ENCODE peak calls at places on chromosomes 12 and 14, in seven cellular contexts. One of them, this sample, is unnamed.

GRCh38 chr12:121930862-121931261 is 12.5 kb downstream of the CFAP251 start:
- DNase-seq in dermis microvascular lymphatic vessel endothelial cell: no peak
- DNase-seq in AG08396: no peak
- DNase-seq in CD8-positive, alpha-beta memory T cell: no peak
- DNase-seq in activated CD4-positive, alpha-beta T cell treated with anti-CD3 and anti-CD28 coated beads, Interleukin-2, amount 50 U/mL, for 24 hours: no peak
- DNase-seq in GDM1: no peak
- DNase-seq in ascending aorta: no peak
- DNase-seq in this sample: no peak

GRCh38 chr12:6838854-6839253 is 1.9 kb upstream of the GNB3 start:
- DNase-seq in GDM1: no peak
- DNase-seq in ascending aorta: no peak
- DNase-seq in activated CD4-positive, alpha-beta T cell treated with anti-CD3 and anti-CD28 coated beads, Interleukin-2, amount 50 U/mL, for 24 hours: no peak
- DNase-seq in dermis microvascular lymphatic vessel endothelial cell: no peak
- DNase-seq in CD8-positive, alpha-beta memory T cell: no peak
- DNase-seq in AG08396: no peak
- DNase-seq in this sample: no peak

GRCh38 chr14:103103461-103104388 is 9.2 kb downstream of the EXOC3L4 start:
- DNase-seq in activated CD4-positive, alpha-beta T cell treated with anti-CD3 and anti-CD28 coated beads, Interleukin-2, amount 50 U/mL, for 24 hours: no peak
- DNase-seq in AG08396: peak
- DNase-seq in CD8-positive, alpha-beta memory T cell: no peak
- DNase-seq in GDM1: no peak
- DNase-seq in dermis microvascular lymphatic vessel endothelial cell: peak
- DNase-seq in ascending aorta: no peak
- DNase-seq in this sample: peak

GRCh38 chr12:29041621-29042020 is 107.5 kb upstream of the FAR2 start:
- DNase-seq in dermis microvascular lymphatic vessel endothelial cell: no peak
- DNase-seq in activated CD4-positive, alpha-beta T cell treated with anti-CD3 and anti-CD28 coated beads, Interleukin-2, amount 50 U/mL, for 24 hours: no peak
- DNase-seq in GDM1: no peak
- DNase-seq in AG08396: peak
- DNase-seq in CD8-positive, alpha-beta memory T cell: no peak
- DNase-seq in ascending aorta: no peak
- DNase-seq in this sample: no peak

GRCh38 chr12:4401108-4401507 is 21.6 kb upstream of the FGF23 start:
- DNase-seq in CD8-positive, alpha-beta memory T cell: no peak
- DNase-seq in ascending aorta: no peak
- DNase-seq in AG08396: no peak
- DNase-seq in activated CD4-positive, alpha-beta T cell treated with anti-CD3 and anti-CD28 coated beads, Interleukin-2, amount 50 U/mL, for 24 hours: no peak
- DNase-seq in GDM1: no peak
- DNase-seq in dermis microvascular lymphatic vessel endothelial cell: no peak
- DNase-seq in this sample: no peak

GRCh38 chr12:45268672-45269406 is 52.9 kb downstream of the ANO6 start:
- DNase-seq in AG08396: peak
- DNase-seq in ascending aorta: peak
- DNase-seq in CD8-positive, alpha-beta memory T cell: no peak
- DNase-seq in activated CD4-positive, alpha-beta T cell treated with anti-CD3 and anti-CD28 coated beads, Interleukin-2, amount 50 U/mL, for 24 hours: no peak
- DNase-seq in dermis microvascular lymphatic vessel endothelial cell: peak
- DNase-seq in GDM1: no peak
- DNase-seq in this sample: peak

GRCh38 chr12:50751921-50752721 is 11.8 kb upstream of the ATF1 start:
- DNase-seq in dermis microvascular lymphatic vessel endothelial cell: no peak
- DNase-seq in GDM1: no peak
- DNase-seq in ascending aorta: no peak
- DNase-seq in activated CD4-positive, alpha-beta T cell treated with anti-CD3 and anti-CD28 coated beads, Interleukin-2, amount 50 U/mL, for 24 hours: no peak
- DNase-seq in AG08396: peak
- DNase-seq in CD8-positive, alpha-beta memory T cell: no peak
- DNase-seq in this sample: no peak

GRCh38 chr14:64549805-64550538 is at the start of gene PPP1R36:
- DNase-seq in ascending aorta: no peak
- DNase-seq in AG08396: no peak
- DNase-seq in dermis microvascular lymphatic vessel endothelial cell: no peak
- DNase-seq in CD8-positive, alpha-beta memory T cell: peak
- DNase-seq in activated CD4-positive, alpha-beta T cell treated with anti-CD3 and anti-CD28 coated beads, Interleukin-2, amount 50 U/mL, for 24 hours: no peak
- DNase-seq in GDM1: no peak
- DNase-seq in this sample: peak

GRCh38 chr14:51071851-51072250 is 23.1 kb downstream of the TRIM9 start:
- DNase-seq in CD8-positive, alpha-beta memory T cell: no peak
- DNase-seq in GDM1: no peak
- DNase-seq in ascending aorta: no peak
- DNase-seq in AG08396: no peak
- DNase-seq in dermis microvascular lymphatic vessel endothelial cell: no peak
- DNase-seq in activated CD4-positive, alpha-beta T cell treated with anti-CD3 and anti-CD28 coated beads, Interleukin-2, amount 50 U/mL, for 24 hours: no peak
- DNase-seq in this sample: no peak

GRCh38 chr12:76247026-76247688 is 101.1 kb downstream of the BBS10 start:
- DNase-seq in ascending aorta: no peak
- DNase-seq in GDM1: no peak
- DNase-seq in CD8-positive, alpha-beta memory T cell: no peak
- DNase-seq in dermis microvascular lymphatic vessel endothelial cell: no peak
- DNase-seq in activated CD4-positive, alpha-beta T cell treated with anti-CD3 and anti-CD28 coated beads, Interleukin-2, amount 50 U/mL, for 24 hours: no peak
- DNase-seq in AG08396: no peak
- DNase-seq in this sample: no peak

GRCh38 chr12:125188912-125189881 is 124.0 kb downstream of the AACS start:
- DNase-seq in activated CD4-positive, alpha-beta T cell treated with anti-CD3 and anti-CD28 coated beads, Interleukin-2, amount 50 U/mL, for 24 hours: no peak
- DNase-seq in GDM1: no peak
- DNase-seq in ascending aorta: no peak
- DNase-seq in CD8-positive, alpha-beta memory T cell: no peak
- DNase-seq in dermis microvascular lymphatic vessel endothelial cell: no peak
- DNase-seq in AG08396: no peak
- DNase-seq in this sample: no peak

GRCh38 chr12:43143278-43143677 is 408.7 kb downstream of the ADAMTS20 start:
- DNase-seq in CD8-positive, alpha-beta memory T cell: no peak
- DNase-seq in AG08396: no peak
- DNase-seq in dermis microvascular lymphatic vessel endothelial cell: no peak
- DNase-seq in ascending aorta: no peak
- DNase-seq in GDM1: no peak
- DNase-seq in activated CD4-positive, alpha-beta T cell treated with anti-CD3 and anti-CD28 coated beads, Interleukin-2, amount 50 U/mL, for 24 hours: no peak
- DNase-seq in this sample: no peak

GRCh38 chr14:101086926-101087325 is 183.4 kb upstream of the RTL1 start:
- DNase-seq in CD8-positive, alpha-beta memory T cell: no peak
- DNase-seq in activated CD4-positive, alpha-beta T cell treated with anti-CD3 and anti-CD28 coated beads, Interleukin-2, amount 50 U/mL, for 24 hours: no peak
- DNase-seq in ascending aorta: peak
- DNase-seq in GDM1: no peak
- DNase-seq in AG08396: no peak
- DNase-seq in dermis microvascular lymphatic vessel endothelial cell: no peak
- DNase-seq in this sample: no peak

GRCh38 chr14:50452285-50452684 is 55.6 kb upstream of the CDKL1 start:
- DNase-seq in AG08396: no peak
- DNase-seq in ascending aorta: no peak
- DNase-seq in CD8-positive, alpha-beta memory T cell: no peak
- DNase-seq in GDM1: no peak
- DNase-seq in dermis microvascular lymphatic vessel endothelial cell: no peak
- DNase-seq in activated CD4-positive, alpha-beta T cell treated with anti-CD3 and anti-CD28 coated beads, Interleukin-2, amount 50 U/mL, for 24 hours: no peak
- DNase-seq in this sample: no peak

GRCh38 chr14:100865682-100866591 is 37.6 kb downstream of the RTL1 start:
- DNase-seq in dermis microvascular lymphatic vessel endothelial cell: no peak
- DNase-seq in ascending aorta: peak
- DNase-seq in AG08396: no peak
- DNase-seq in CD8-positive, alpha-beta memory T cell: no peak
- DNase-seq in activated CD4-positive, alpha-beta T cell treated with anti-CD3 and anti-CD28 coated beads, Interleukin-2, amount 50 U/mL, for 24 hours: no peak
- DNase-seq in GDM1: no peak
- DNase-seq in this sample: no peak

GRCh38 chr14:64855732-64856527 is 23.8 kb downstream of the SPTB start:
- DNase-seq in GDM1: no peak
- DNase-seq in dermis microvascular lymphatic vessel endothelial cell: no peak
- DNase-seq in AG08396: no peak
- DNase-seq in ascending aorta: no peak
- DNase-seq in activated CD4-positive, alpha-beta T cell treated with anti-CD3 and anti-CD28 coated beads, Interleukin-2, amount 50 U/mL, for 24 hours: no peak
- DNase-seq in CD8-positive, alpha-beta memory T cell: no peak
- DNase-seq in this sample: no peak

GRCh38 chr12:89225808-89226368 is 126.4 kb downstream of the DUSP6 start:
- DNase-seq in dermis microvascular lymphatic vessel endothelial cell: peak
- DNase-seq in GDM1: no peak
- DNase-seq in ascending aorta: peak
- DNase-seq in AG08396: peak
- DNase-seq in CD8-positive, alpha-beta memory T cell: no peak
- DNase-seq in activated CD4-positive, alpha-beta T cell treated with anti-CD3 and anti-CD28 coated beads, Interleukin-2, amount 50 U/mL, for 24 hours: peak
- DNase-seq in this sample: peak

GRCh38 chr14:88225721-88226120 is 97.3 kb downstream of the KCNK10 start:
- DNase-seq in GDM1: no peak
- DNase-seq in AG08396: no peak
- DNase-seq in dermis microvascular lymphatic vessel endothelial cell: no peak
- DNase-seq in activated CD4-positive, alpha-beta T cell treated with anti-CD3 and anti-CD28 coated beads, Interleukin-2, amount 50 U/mL, for 24 hours: no peak
- DNase-seq in CD8-positive, alpha-beta memory T cell: no peak
- DNase-seq in ascending aorta: no peak
- DNase-seq in this sample: no peak

GRCh38 chr12:2691340-2692111 is 103.2 kb upstream of the FKBP4 start:
- DNase-seq in AG08396: no peak
- DNase-seq in activated CD4-positive, alpha-beta T cell treated with anti-CD3 and anti-CD28 coated beads, Interleukin-2, amount 50 U/mL, for 24 hours: peak
- DNase-seq in dermis microvascular lymphatic vessel endothelial cell: no peak
- DNase-seq in CD8-positive, alpha-beta memory T cell: peak
- DNase-seq in ascending aorta: peak
- DNase-seq in GDM1: peak
- DNase-seq in this sample: no peak

GRCh38 chr12:49643961-49644619 is 20.7 kb downstream of the PRPF40B start:
- DNase-seq in ascending aorta: no peak
- DNase-seq in GDM1: no peak
- DNase-seq in dermis microvascular lymphatic vessel endothelial cell: no peak
- DNase-seq in CD8-positive, alpha-beta memory T cell: no peak
- DNase-seq in activated CD4-positive, alpha-beta T cell treated with anti-CD3 and anti-CD28 coated beads, Interleukin-2, amount 50 U/mL, for 24 hours: no peak
- DNase-seq in AG08396: no peak
- DNase-seq in this sample: no peak

GRCh38 chr14:89730692-89731091 is 223.8 kb downstream of the EFCAB11 start:
- DNase-seq in AG08396: no peak
- DNase-seq in GDM1: peak
- DNase-seq in activated CD4-positive, alpha-beta T cell treated with anti-CD3 and anti-CD28 coated beads, Interleukin-2, amount 50 U/mL, for 24 hours: no peak
- DNase-seq in CD8-positive, alpha-beta memory T cell: no peak
- DNase-seq in dermis microvascular lymphatic vessel endothelial cell: no peak
- DNase-seq in ascending aorta: no peak
- DNase-seq in this sample: no peak

GRCh38 chr12:22658214-22658613 is 33.2 kb downstream of the ETNK1 start:
- DNase-seq in dermis microvascular lymphatic vessel endothelial cell: peak
- DNase-seq in CD8-positive, alpha-beta memory T cell: no peak
- DNase-seq in ascending aorta: no peak
- DNase-seq in AG08396: peak
- DNase-seq in GDM1: no peak
- DNase-seq in activated CD4-positive, alpha-beta T cell treated with anti-CD3 and anti-CD28 coated beads, Interleukin-2, amount 50 U/mL, for 24 hours: peak
- DNase-seq in this sample: no peak

GRCh38 chr14:99924379-99924778 is 131.2 kb downstream of the EML1 start:
- DNase-seq in AG08396: no peak
- DNase-seq in dermis microvascular lymphatic vessel endothelial cell: no peak
- DNase-seq in CD8-positive, alpha-beta memory T cell: no peak
- DNase-seq in ascending aorta: no peak
- DNase-seq in GDM1: no peak
- DNase-seq in activated CD4-positive, alpha-beta T cell treated with anti-CD3 and anti-CD28 coated beads, Interleukin-2, amount 50 U/mL, for 24 hours: no peak
- DNase-seq in this sample: no peak

GRCh38 chr14:95959317-95959716 is 79.8 kb upstream of the C14orf132 start:
- DNase-seq in CD8-positive, alpha-beta memory T cell: no peak
- DNase-seq in GDM1: no peak
- DNase-seq in activated CD4-positive, alpha-beta T cell treated with anti-CD3 and anti-CD28 coated beads, Interleukin-2, amount 50 U/mL, for 24 hours: no peak
- DNase-seq in ascending aorta: no peak
- DNase-seq in dermis microvascular lymphatic vessel endothelial cell: no peak
- DNase-seq in AG08396: no peak
- DNase-seq in this sample: no peak

GRCh38 chr12:121568971-121569808 is 11.6 kb downstream of the KDM2B start:
- DNase-seq in activated CD4-positive, alpha-beta T cell treated with anti-CD3 and anti-CD28 coated beads, Interleukin-2, amount 50 U/mL, for 24 hours: no peak
- DNase-seq in ascending aorta: no peak
- DNase-seq in dermis microvascular lymphatic vessel endothelial cell: no peak
- DNase-seq in CD8-positive, alpha-beta memory T cell: no peak
- DNase-seq in AG08396: peak
- DNase-seq in GDM1: no peak
- DNase-seq in this sample: no peak

GRCh38 chr12:63348544-63348943 is 197.5 kb upstream of the AVPR1A start:
- DNase-seq in dermis microvascular lymphatic vessel endothelial cell: no peak
- DNase-seq in CD8-positive, alpha-beta memory T cell: no peak
- DNase-seq in AG08396: no peak
- DNase-seq in GDM1: no peak
- DNase-seq in ascending aorta: no peak
- DNase-seq in activated CD4-positive, alpha-beta T cell treated with anti-CD3 and anti-CD28 coated beads, Interleukin-2, amount 50 U/mL, for 24 hours: no peak
- DNase-seq in this sample: no peak

GRCh38 chr12:12428961-12429657 is 72.2 kb downstream of the BORCS5 start:
- DNase-seq in AG08396: no peak
- DNase-seq in CD8-positive, alpha-beta memory T cell: no peak
- DNase-seq in activated CD4-positive, alpha-beta T cell treated with anti-CD3 and anti-CD28 coated beads, Interleukin-2, amount 50 U/mL, for 24 hours: no peak
- DNase-seq in GDM1: no peak
- DNase-seq in ascending aorta: no peak
- DNase-seq in dermis microvascular lymphatic vessel endothelial cell: no peak
- DNase-seq in this sample: no peak

GRCh38 chr14:88316521-88316920 is 6.5 kb downstream of the KCNK10 start:
- DNase-seq in CD8-positive, alpha-beta memory T cell: no peak
- DNase-seq in GDM1: no peak
- DNase-seq in activated CD4-positive, alpha-beta T cell treated with anti-CD3 and anti-CD28 coated beads, Interleukin-2, amount 50 U/mL, for 24 hours: no peak
- DNase-seq in dermis microvascular lymphatic vessel endothelial cell: no peak
- DNase-seq in AG08396: no peak
- DNase-seq in ascending aorta: no peak
- DNase-seq in this sample: no peak

GRCh38 chr12:57216931-57217871 is 607 bp downstream of the NXPH4 start:
- DNase-seq in ascending aorta: no peak
- DNase-seq in activated CD4-positive, alpha-beta T cell treated with anti-CD3 and anti-CD28 coated beads, Interleukin-2, amount 50 U/mL, for 24 hours: no peak
- DNase-seq in GDM1: no peak
- DNase-seq in CD8-positive, alpha-beta memory T cell: peak
- DNase-seq in dermis microvascular lymphatic vessel endothelial cell: no peak
- DNase-seq in AG08396: no peak
- DNase-seq in this sample: no peak

GRCh38 chr12:31323466-31324115 is 2.4 kb downstream of the SINHCAF start:
- DNase-seq in dermis microvascular lymphatic vessel endothelial cell: peak
- DNase-seq in CD8-positive, alpha-beta memory T cell: peak
- DNase-seq in GDM1: peak
- DNase-seq in AG08396: no peak
- DNase-seq in ascending aorta: peak
- DNase-seq in activated CD4-positive, alpha-beta T cell treated with anti-CD3 and anti-CD28 coated beads, Interleukin-2, amount 50 U/mL, for 24 hours: peak
- DNase-seq in this sample: peak

GRCh38 chr14:37566811-37567371 is 28.2 kb downstream of the FOXA1 start:
- DNase-seq in dermis microvascular lymphatic vessel endothelial cell: no peak
- DNase-seq in AG08396: no peak
- DNase-seq in CD8-positive, alpha-beta memory T cell: no peak
- DNase-seq in activated CD4-positive, alpha-beta T cell treated with anti-CD3 and anti-CD28 coated beads, Interleukin-2, amount 50 U/mL, for 24 hours: no peak
- DNase-seq in ascending aorta: no peak
- DNase-seq in GDM1: no peak
- DNase-seq in this sample: no peak

GRCh38 chr12:131511391-131511802 is 199.5 kb upstream of the SFSWAP start:
- DNase-seq in dermis microvascular lymphatic vessel endothelial cell: peak
- DNase-seq in activated CD4-positive, alpha-beta T cell treated with anti-CD3 and anti-CD28 coated beads, Interleukin-2, amount 50 U/mL, for 24 hours: peak
- DNase-seq in ascending aorta: no peak
- DNase-seq in CD8-positive, alpha-beta memory T cell: peak
- DNase-seq in GDM1: peak
- DNase-seq in AG08396: no peak
- DNase-seq in this sample: no peak

GRCh38 chr12:130644124-130644523 is 72.0 kb downstream of the RIMBP2 start:
- DNase-seq in CD8-positive, alpha-beta memory T cell: no peak
- DNase-seq in AG08396: no peak
- DNase-seq in GDM1: no peak
- DNase-seq in ascending aorta: peak
- DNase-seq in dermis microvascular lymphatic vessel endothelial cell: no peak
- DNase-seq in activated CD4-positive, alpha-beta T cell treated with anti-CD3 and anti-CD28 coated beads, Interleukin-2, amount 50 U/mL, for 24 hours: no peak
- DNase-seq in this sample: no peak

This sample was measured in stomach.